ENCODE peak calls at places on chromosomes 2 and 18, in four cellular contexts. E is fibroblast of pulmonary artery, W is tibial artery, V is adrenal gland. C is an unnamed sample.

GRCh38 chr2:216596234-216596985 is 36.8 kb upstream of the IGFBP2 start:
- DNase-seq in E (peak; percentile 79), W (no peak), V (peak; percentile 20), C (peak; percentile 31)

GRCh38 chr2:37246205-37246604 is 14.7 kb downstream of the NDUFAF7 start:
- DNase-seq in W (no peak), V (no peak), E (no peak), C (no peak)

GRCh38 chr2:8510519-8510918 is 171.3 kb upstream of the ID2 start:
- DNase-seq in E (no peak), W (no peak), V (no peak), C (no peak)

GRCh38 chr2:231287696-231288095 is 89.3 kb downstream of the ARMC9 start:
- DNase-seq in W (no peak), V (no peak), E (no peak), C (no peak)

GRCh38 chr2:33577660-33578059 is 21.4 kb downstream of the FAM98A start:
- DNase-seq in E (peak; percentile 55), W (no peak), V (no peak), C (no peak)

GRCh38 chr2:139369423-139370409 is 589.5 kb upstream of the NXPH2 start:
- DNase-seq in E (no peak), W (no peak), V (no peak), C (no peak)

GRCh38 chr18:24031916-24032315 is 17.4 kb downstream of the TTC39C start:
- DNase-seq in E (no peak), W (no peak), V (peak; percentile 49), C (no peak)

GRCh38 chr2:168136392-168136977 is 110.9 kb downstream of the STK39 start:
- DNase-seq in W (no peak), E (peak; percentile 70), V (no peak), C (no peak)

GRCh38 chr2:173545364-173545734 is 190.7 kb downstream of the CDCA7 start:
- DNase-seq in V (peak; percentile 12), W (no peak), E (no peak), C (no peak)

GRCh38 chr18:39571511-39571910 is 2005.9 kb upstream of the CELF4 start:
- DNase-seq in W (no peak), V (no peak), E (peak; percentile 64), C (no peak)

GRCh38 chr2:109148347-109148746 is 19.3 kb downstream of the SH3RF3 start:
- DNase-seq in E (peak; percentile 51), V (no peak), W (no peak), C (no peak)

GRCh38 chr2:222837643-222838056 is 23.2 kb upstream of the ACSL3 start:
- DNase-seq in W (no peak), E (peak; percentile 24), V (no peak), C (no peak)

GRCh38 chr2:105873721-105874120 is 129.0 kb downstream of the NCK2 start:
- DNase-seq in E (peak; percentile 76), W (no peak), V (peak; percentile 31), C (no peak)

GRCh38 chr18:74353169-74353775 is 37.6 kb downstream of the C18orf63 start:
- DNase-seq in W (peak; percentile 80), E (peak; percentile 88), V (peak; percentile 61), C (peak; percentile 19)

GRCh38 chr2:237695201-237695780 is 67.9 kb downstream of the LRRFIP1 start:
- DNase-seq in W (no peak), E (peak; percentile 83), V (no peak), C (peak; percentile 95)

GRCh38 chr2:26345284-26345553 is 724 bp upstream of the SELENOI start:
- DNase-seq in E (no peak), W (no peak), V (no peak), C (no peak)

GRCh38 chr2:182818541-182819308 is 47.7 kb downstream of the FRZB start:
- DNase-seq in V (no peak), W (no peak), E (no peak), C (no peak)

GRCh38 chr18:23614891-23615290 is 28.6 kb upstream of the NPC1 start:
- DNase-seq in V (peak; percentile 44), W (no peak), E (no peak), C (no peak)

GRCh38 chr2:137964066-137964858 is at the start of gene HNMT:
- DNase-seq in V (peak; percentile 20), W (peak; percentile 70), E (peak; percentile 86), C (no peak)

GRCh38 chr2:174544156-174544555 is 53.4 kb downstream of the WIPF1 start:
- DNase-seq in V (no peak), E (peak; percentile 46), W (no peak), C (no peak)

GRCh38 chr2:182355815-182356214 is 71.0 kb downstream of the PDE1A start:
- DNase-seq in W (no peak), E (peak; percentile 48), V (no peak), C (no peak)

GRCh38 chr2:235087812-235088607 is 136.2 kb downstream of the SH3BP4 start:
- DNase-seq in W (no peak), V (peak; percentile 20), E (peak; percentile 66), C (no peak)

GRCh38 chr18:22604986-22605421 is 187.3 kb upstream of the CTAGE1 start:
- DNase-seq in E (no peak), V (peak; percentile 63), W (no peak), C (no peak)

GRCh38 chr2:169480079-169480465 is 778 bp downstream of the BBS5 start:
- DNase-seq in V (no peak), E (peak; percentile 24), W (no peak), C (no peak)

GRCh38 chr2:8882094-8882493 is 44.7 kb upstream of the KIDINS220 start:
- DNase-seq in V (no peak), E (peak; percentile 49), W (no peak), C (no peak)

GRCh38 chr2:169073972-169074751 is 4.8 kb downstream of the DHRS9 start:
- DNase-seq in W (no peak), V (no peak), E (peak; percentile 37), C (no peak)

GRCh38 chr2:220891405-220891804 is 680.7 kb downstream of the EPHA4 start:
- DNase-seq in V (no peak), W (no peak), E (peak; percentile 53), C (peak; percentile 59)

GRCh38 chr2:152421521-152422367 is 86.8 kb downstream of the FMNL2 start:
- DNase-seq in W (no peak), E (peak; percentile 99), V (peak; percentile 85), C (peak; percentile 94)

GRCh38 chr2:180006236-180006635 is 861 bp downstream of the CWC22 start:
- DNase-seq in W (no peak), V (no peak), E (no peak), C (no peak)

GRCh38 chr2:29293830-29294438 is 178.7 kb downstream of the CLIP4 start:
- DNase-seq in W (peak; percentile 21), V (peak; percentile 42), E (peak; percentile 50), C (no peak)

GRCh38 chr18:2918761-2919550 is 72.2 kb downstream of the EMILIN2 start:
- DNase-seq in W (no peak), V (no peak), E (no peak), C (no peak)

GRCh38 chr2:29120846-29121245 is 5.6 kb downstream of the CLIP4 start:
- DNase-seq in V (no peak), W (no peak), E (no peak), C (no peak)

DNA sequence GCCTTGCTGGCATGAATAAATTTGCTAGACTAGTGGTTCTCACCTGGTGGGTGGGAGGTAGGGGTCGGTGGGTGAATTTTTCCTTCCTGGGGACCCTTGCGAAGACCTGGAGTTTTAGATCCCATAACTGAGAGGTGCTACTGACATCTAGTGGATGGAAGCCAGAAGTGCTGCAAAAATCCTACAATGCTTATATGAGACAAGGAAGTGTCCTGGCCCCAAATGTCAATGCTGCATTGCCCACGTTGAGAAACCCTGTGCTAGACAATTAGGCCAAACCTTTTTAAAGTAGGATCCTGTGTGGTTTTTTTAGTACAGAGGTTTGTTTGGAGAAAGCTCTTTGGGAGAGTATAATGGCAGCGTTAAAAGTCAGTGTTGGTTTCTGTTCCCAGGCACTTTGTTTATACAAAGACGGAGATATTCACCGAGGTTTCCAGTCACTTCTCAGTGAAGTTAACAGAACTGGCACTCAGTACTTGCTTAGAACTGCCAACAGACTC is 9.6 kb downstream of the SERPINB8 start:
- DNase-seq in E (peak; percentile 78), V (peak; percentile 41), W (no peak), C (no peak)
- H3K4me3 ChIP-seq in E (peak overlapping the region; percentile 34), V (no peak overlapping the region), W (peak overlapping the region; percentile 33), C (peak overlapping the region; percentile 3)

GRCh38 chr2:16219292-16219975 is 279.1 kb downstream of the MYCN start:
- DNase-seq in E (no peak), W (peak; percentile 34), V (no peak), C (no peak)
- TF ChIP-seq CTCF in E (no peak), W (no peak), V (no peak), C (no peak)

GRCh38 chr18:49046125-49046524 is 95.4 kb upstream of the SMAD7 start:
- DNase-seq in V (no peak), E (no peak), W (no peak), C (no peak)

GRCh38 chr18:49047540-49047939 is 96.8 kb upstream of the SMAD7 start:
- DNase-seq in V (no peak), E (no peak), W (no peak), C (no peak)

GRCh38 chr18:49045585-49045984 is 94.8 kb upstream of the SMAD7 start:
- DNase-seq in V (no peak), W (no peak), E (no peak), C (no peak)

GRCh38 chr18:49041677-49042570 is 91.2 kb upstream of the SMAD7 start:
- DNase-seq in V (peak; percentile 48), E (peak; percentile 73), W (peak; percentile 80), C (no peak)

DNA sequence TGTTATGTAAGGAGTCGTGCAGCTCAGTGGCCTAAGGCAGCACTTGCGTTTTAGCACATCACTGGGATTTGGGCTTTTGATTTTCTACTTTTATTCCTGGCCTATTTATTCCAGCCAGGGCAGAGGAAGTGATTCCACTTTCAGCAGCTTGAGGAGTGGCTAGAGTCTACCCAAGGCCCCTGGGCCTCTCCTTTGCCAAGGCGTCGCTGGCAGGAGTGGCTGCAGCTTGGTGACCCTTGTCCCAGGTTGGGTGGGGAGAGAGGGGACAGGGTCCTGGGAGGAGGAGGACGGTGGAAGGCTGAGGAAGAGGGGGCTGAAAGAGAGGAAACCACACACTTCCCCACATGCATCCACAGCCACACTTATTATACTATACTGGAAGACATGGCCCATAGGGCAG is 94.1 kb upstream of the SMAD7 start:
- DNase-seq in W (no peak), E (no peak), V (no peak), C (no peak)
- H3K4me3 ChIP-seq in W (no peak overlapping the region), E (no peak overlapping the region), V (no peak overlapping the region), C (no peak overlapping the region)

GRCh38 chr2:11647834-11648600 is 22.0 kb downstream of the NTSR2 start:
- DNase-seq in V (no peak), E (peak; percentile 33), W (no peak), C (no peak)
- TF ChIP-seq CTCF in V (no peak), E (peak; percentile 44), W (no peak), C (peak; percentile 21)

DNA sequence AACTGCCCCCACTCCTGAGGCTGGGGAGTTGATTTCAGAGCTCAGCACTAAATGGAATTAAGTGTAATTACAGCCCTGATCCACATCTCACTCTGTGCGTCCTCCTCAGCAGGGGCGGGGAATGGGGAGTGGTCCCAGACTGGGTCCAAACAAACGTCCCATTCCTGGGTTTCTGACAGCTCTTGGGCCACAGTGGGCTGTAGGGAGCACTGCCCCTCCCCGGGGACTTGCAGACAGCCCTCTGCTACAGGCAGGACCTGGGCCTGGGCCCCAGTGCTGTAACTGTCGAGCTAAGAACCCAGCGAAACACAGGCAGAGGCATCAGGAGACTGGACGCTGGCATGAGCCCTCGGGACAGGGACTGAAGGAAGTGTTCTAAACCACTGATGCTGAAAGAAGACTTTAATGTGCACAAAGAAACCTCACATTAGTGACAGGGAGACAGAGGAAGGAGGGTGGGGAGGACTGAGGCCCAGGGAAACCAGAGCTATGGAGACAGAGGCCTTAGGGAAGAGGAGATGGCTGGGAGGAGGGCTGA is 5.7 kb upstream of the SEMA4C start:
- DNase-seq in W (no peak), V (no peak), E (no peak), C (no peak)
- H3K4me3 ChIP-seq in W (no peak overlapping the region), V (no peak overlapping the region), E (no peak overlapping the region), C (no peak overlapping the region)

GRCh38 chr2:47217277-47217676 is 62.2 kb upstream of the STPG4 start:
- DNase-seq in E (no peak), W (no peak), V (no peak), C (no peak)
- TF ChIP-seq CTCF in E (no peak), W (no peak), V (no peak), C (no peak)